ENCODE peak calls at places on chromosomes 11 and 22, in seven cellular contexts. F is Caco-2; Q is CD8-positive, alpha-beta memory T cell; V is neuronal stem cell; H is CD4-positive, alpha-beta memory T cell; R is kidney; Z is cardiac muscle cell. J is an unnamed sample.
A peak's percentile ranks its signal among the peaks of the same experiment; 100 is the strongest.

GRCh38 chr11:123841189-123841588 is 35.0 kb upstream of the OR6M1 start:
- DNase-seq in F (no peak), Q (no peak), V (no peak), H (no peak), R (no peak), Z (no peak), J (no peak)

GRCh38 chr11:235998-236773 is at the start of gene SIRT3:
- DNase-seq in F (peak; percentile 89), Q (peak; percentile 87), V (peak; percentile 82), H (peak; percentile 89), R (peak; percentile 94), Z (peak; percentile 85), J (peak; percentile 86)

GRCh38 chr22:44698531-44699421 is 3.2 kb upstream of the PRR5 start:
- DNase-seq in F (no peak), Q (no peak), V (peak; percentile 52), H (no peak), R (no peak), Z (peak; percentile 57), J (no peak)

GRCh38 chr11:18367431-18367830 is 26.9 kb upstream of the LDHA start:
- DNase-seq in F (no peak), Q (no peak), V (no peak), H (no peak), R (no peak), Z (no peak), J (no peak)

GRCh38 chr11:66689661-66690590 is 12.2 kb upstream of the RBM4B start:
- DNase-seq in F (no peak), Q (no peak), V (no peak), H (no peak), R (no peak), Z (no peak), J (no peak)

GRCh38 chr11:104584823-104585222 is 313.4 kb downstream of the CASP12 start:
- DNase-seq in F (no peak), Q (no peak), V (no peak), H (no peak), R (no peak), Z (no peak), J (no peak)

GRCh38 chr11:117437041-117437790 is 109.6 kb downstream of the CEP164 start:
- DNase-seq in F (no peak), Q (no peak), V (no peak), H (no peak), R (no peak), Z (no peak), J (no peak)

GRCh38 chr22:25567305-25567704 is 2.8 kb downstream of the GRK3 start:
- DNase-seq in F (no peak), Q (no peak), V (no peak), H (no peak), R (no peak), Z (no peak), J (no peak)

GRCh38 chr22:35959121-35959800 is 69.4 kb downstream of the RBFOX2 start:
- DNase-seq in F (no peak), Q (no peak), V (no peak), H (no peak), R (no peak), Z (no peak), J (no peak)

GRCh38 chr11:14418801-14419417 is 59.9 kb upstream of the RRAS2 start:
- DNase-seq in F (peak; percentile 44), Q (no peak), V (no peak), H (no peak), R (no peak), Z (no peak), J (peak; percentile 70)

GRCh38 chr11:3226846-3227567 is 5.2 kb downstream of the MRGPRE start:
- DNase-seq in F (no peak), Q (no peak), V (no peak), H (no peak), R (peak; percentile 68), Z (no peak), J (no peak)

GRCh38 chr22:36395061-36395849 is 7.5 kb upstream of the MYH9 start:
- DNase-seq in F (no peak), Q (no peak), V (no peak), H (no peak), R (no peak), Z (no peak), J (no peak)

DNA sequence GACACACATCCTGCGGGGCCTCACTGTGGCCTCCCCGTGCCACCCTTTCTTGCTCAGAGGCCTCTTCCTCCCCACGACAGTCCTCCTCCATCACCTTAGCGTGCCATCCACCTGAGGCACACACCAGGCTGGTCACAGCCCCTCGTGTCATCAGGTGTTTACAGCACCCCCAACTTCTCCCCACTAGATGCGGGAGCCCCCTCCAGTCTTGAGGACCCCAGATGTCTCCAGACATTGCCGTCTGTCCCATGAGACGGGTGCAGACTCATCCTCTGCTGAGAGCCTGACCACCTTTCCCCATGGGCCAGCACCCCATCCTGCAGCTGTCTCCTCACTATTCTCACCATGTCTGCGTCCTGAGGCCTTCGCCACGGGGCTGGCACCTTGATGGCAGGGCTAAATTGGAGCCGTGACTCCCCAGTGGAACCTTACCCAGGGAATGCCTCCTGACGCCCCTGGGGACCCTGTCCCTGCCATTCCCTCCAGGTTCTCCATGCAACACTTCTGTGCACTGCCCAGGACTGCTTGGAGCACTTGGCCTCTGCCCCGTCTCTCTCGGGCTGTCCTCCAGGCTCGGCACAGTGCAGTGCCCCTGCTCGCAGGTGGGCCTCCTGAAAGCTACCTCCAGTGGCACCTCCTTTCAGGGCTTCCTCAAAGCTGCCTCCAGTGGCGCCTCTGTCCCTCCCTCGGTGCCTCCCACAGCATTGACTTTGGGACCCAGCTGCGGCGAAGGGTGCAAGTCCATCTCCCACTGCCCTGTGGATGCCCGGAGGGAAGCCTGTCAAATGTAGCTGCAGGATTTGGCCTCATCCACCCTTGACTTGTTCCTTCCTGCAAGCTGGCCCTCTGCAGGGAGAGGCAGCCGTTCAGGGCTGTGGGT is 1386.8 kb downstream of the BRD1 start:
- DNase-seq in F (no peak), Q (no peak), V (no peak), H (no peak), R (peak; percentile 62), Z (no peak), J (no peak)
- H3K4me1 ChIP-seq in F (no peaks in the 10 kb centered on the region), Q (no peaks in the 10 kb centered on the region), V (no peaks in the 10 kb centered on the region), H (no peaks in the 10 kb centered on the region), R (no peaks in the 10 kb centered on the region), Z (no peaks in the 10 kb centered on the region), J (no peaks in the 10 kb centered on the region)

DNA sequence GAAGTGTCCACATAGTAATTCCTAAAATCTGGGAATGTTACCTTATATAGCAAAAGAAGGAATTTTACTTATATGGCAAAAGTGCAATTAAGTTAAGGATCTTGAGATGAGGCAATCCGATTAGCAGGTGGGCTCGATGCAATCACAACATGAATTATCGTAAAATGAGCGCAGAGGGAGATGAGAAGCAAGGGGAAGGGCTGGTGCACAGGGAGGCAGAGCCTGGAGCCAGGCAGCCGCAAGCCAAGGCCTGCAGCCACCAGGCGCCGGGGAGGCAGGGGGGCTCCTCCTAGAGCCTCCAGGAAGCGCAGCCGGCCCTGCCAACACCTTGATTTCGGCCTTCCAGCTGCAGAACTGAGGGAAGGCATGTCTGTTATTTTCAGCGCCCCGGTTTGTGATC is 85.7 kb downstream of the CELSR1 start:
- DNase-seq in F (no peak), Q (no peak), V (no peak), H (no peak), R (no peak), Z (no peak), J (no peak)
- H3K4me1 ChIP-seq in F (peaks cover 32% of the 10 kb centered on the region), Q (no peaks in the 10 kb centered on the region), V (peaks cover 23% of the 10 kb centered on the region), H (no peaks in the 10 kb centered on the region), R (peaks cover 18% of the 10 kb centered on the region), Z (peaks cover 7% of the 10 kb centered on the region), J (no peaks in the 10 kb centered on the region)

GRCh38 chr11:1761857-1762536 is 1.7 kb downstream of the CTSD start:
- DNase-seq in F (no peak), Q (no peak), V (no peak), H (no peak), R (peak; percentile 84), Z (no peak), J (no peak)

GRCh38 chr11:1759851-1760220 is 3.9 kb downstream of the CTSD start:
- DNase-seq in F (no peak), Q (no peak), V (no peak), H (no peak), R (no peak), Z (no peak), J (no peak)

GRCh38 chr11:1761110-1761856 is 2.4 kb downstream of the CTSD start:
- DNase-seq in F (no peak), Q (no peak), V (no peak), H (no peak), R (peak; percentile 84), Z (no peak), J (no peak)

GRCh38 chr11:1759151-1759850 is 4.4 kb downstream of the CTSD start:
- DNase-seq in F (no peak), Q (no peak), V (no peak), H (no peak), R (peak; percentile 82), Z (no peak), J (no peak)

GRCh38 chr11:1760351-1761109 is 3.2 kb downstream of the CTSD start:
- DNase-seq in F (no peak), Q (no peak), V (no peak), H (no peak), R (peak; percentile 99), Z (peak; percentile 25), J (no peak)
- H3K4me1 ChIP-seq in F (peaks cover 7% of the 10 kb centered on the region), Q (peaks cover 84% of the 10 kb centered on the region), V (peaks cover 7% of the 10 kb centered on the region), H (peaks cover 84% of the 10 kb centered on the region), R (peaks cover 35% of the 10 kb centered on the region), Z (peaks cover 16% of the 10 kb centered on the region), J (peaks cover 5% of the 10 kb centered on the region)

GRCh38 chr11:128501008-128501407 is 86.3 kb downstream of the ETS1 start:
- DNase-seq in F (no peak), Q (no peak), V (no peak), H (no peak), R (no peak), Z (no peak), J (no peak)

GRCh38 chr11:128500488-128500887 is 86.9 kb downstream of the ETS1 start:
- DNase-seq in F (no peak), Q (no peak), V (no peak), H (no peak), R (no peak), Z (no peak), J (no peak)

GRCh38 chr11:128503231-128503991 is 83.9 kb downstream of the ETS1 start:
- DNase-seq in F (no peak), Q (peak; percentile 70), V (no peak), H (peak; percentile 59), R (no peak), Z (no peak), J (no peak)

GRCh38 chr11:128502736-128503135 is 84.6 kb downstream of the ETS1 start:
- DNase-seq in F (no peak), Q (no peak), V (no peak), H (no peak), R (no peak), Z (no peak), J (no peak)

DNA sequence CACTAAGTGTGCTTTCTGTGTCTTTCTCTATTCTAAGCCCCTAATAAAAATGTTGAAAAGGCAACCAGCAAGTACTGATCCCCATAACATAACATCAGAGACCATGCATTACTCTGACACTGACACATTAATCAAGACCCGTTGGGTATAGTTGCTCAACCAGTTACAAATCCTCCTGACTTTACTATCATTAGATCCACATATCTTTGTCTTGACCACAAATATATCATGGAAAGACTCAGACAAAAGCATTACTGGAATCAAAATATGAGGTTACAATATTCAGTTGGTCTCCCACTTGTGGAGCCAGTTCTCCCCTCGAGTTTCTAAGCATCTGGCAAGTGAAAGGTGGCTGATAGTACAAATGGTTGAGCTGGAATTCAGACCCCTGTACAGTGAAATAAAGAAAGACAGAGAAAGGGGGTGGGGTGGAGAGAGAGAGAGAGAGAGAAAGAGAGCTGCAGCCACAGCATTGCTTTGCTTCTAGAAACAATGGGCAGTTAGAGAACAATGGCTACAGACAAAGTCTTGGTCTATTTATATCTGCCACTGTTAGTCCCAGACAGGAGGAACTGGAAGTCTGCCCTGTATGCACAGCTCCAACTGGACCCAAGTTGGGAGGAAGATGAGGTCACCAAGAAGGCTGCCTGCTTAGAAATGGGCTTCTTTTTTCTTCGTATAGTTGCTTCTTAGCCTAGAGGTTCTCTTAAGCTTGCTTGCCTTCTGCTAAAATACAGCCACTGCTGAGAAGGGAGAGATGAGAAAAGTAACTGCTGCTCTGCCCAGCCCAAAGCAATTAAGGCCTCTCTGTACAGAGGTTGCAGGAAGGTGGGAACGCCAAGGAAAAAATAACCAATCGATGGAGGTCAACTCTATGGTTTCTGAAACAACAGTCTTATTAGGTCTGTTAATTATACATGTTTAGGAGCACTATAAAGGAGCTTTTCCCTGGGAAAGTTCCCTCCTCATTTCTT is 85.5 kb downstream of the ETS1 start:
- DNase-seq in F (no peak), Q (no peak), V (no peak), H (no peak), R (no peak), Z (no peak), J (peak; percentile 12)
- H3K4me1 ChIP-seq in F (no peaks in the 10 kb centered on the region), Q (peaks cover 100% of the 10 kb centered on the region), V (peaks cover 6% of the 10 kb centered on the region), H (peaks cover 99% of the 10 kb centered on the region), R (peaks cover 27% of the 10 kb centered on the region), Z (peaks cover 19% of the 10 kb centered on the region), J (peaks cover 24% of the 10 kb centered on the region)